ENCODE peak calls at places on chromosomes 12 and 14, in nine cellular contexts. One of them, this sample, is unnamed.

GRCh38 chr14:77026166-77026929 is 2.2 kb downstream of the IRF2BPL start:
- DNase-seq in nephron progenitor cell: no peak
- DNase-seq in osteocyte: no peak
- DNase-seq in NCI-H1105: peak
- DNase-seq in stimulated activated CD8-positive, alpha-beta memory T cell treated with anti-CD3 and anti-CD28 coated beads, Interleukin-15, amount 100 ng/mL, for 24 hours: no peak
- DNase-seq in T-cell: no peak
- DNase-seq in stimulated activated CD4-positive, alpha-beta T cell treated with anti-CD3 and anti-CD28 coated beads, TNF-alpha, amount 100 ng/mL, for 4 hours: no peak
- DNase-seq in T-helper 2 cell: no peak
- DNase-seq in AG09309: no peak
- DNase-seq in this sample: no peak

GRCh38 chr12:69821441-69822204 is 3.4 kb upstream of the MYRFL start:
- DNase-seq in nephron progenitor cell: no peak
- DNase-seq in osteocyte: no peak
- DNase-seq in NCI-H1105: peak
- DNase-seq in stimulated activated CD8-positive, alpha-beta memory T cell treated with anti-CD3 and anti-CD28 coated beads, Interleukin-15, amount 100 ng/mL, for 24 hours: no peak
- DNase-seq in T-cell: no peak
- DNase-seq in stimulated activated CD4-positive, alpha-beta T cell treated with anti-CD3 and anti-CD28 coated beads, TNF-alpha, amount 100 ng/mL, for 4 hours: no peak
- DNase-seq in T-helper 2 cell: no peak
- DNase-seq in AG09309: peak
- DNase-seq in this sample: no peak

GRCh38 chr12:111084605-111085004 is 164.2 kb upstream of the MYL2 start:
- DNase-seq in nephron progenitor cell: no peak
- DNase-seq in osteocyte: no peak
- DNase-seq in NCI-H1105: no peak
- DNase-seq in stimulated activated CD8-positive, alpha-beta memory T cell treated with anti-CD3 and anti-CD28 coated beads, Interleukin-15, amount 100 ng/mL, for 24 hours: no peak
- DNase-seq in T-cell: no peak
- DNase-seq in stimulated activated CD4-positive, alpha-beta T cell treated with anti-CD3 and anti-CD28 coated beads, TNF-alpha, amount 100 ng/mL, for 4 hours: no peak
- DNase-seq in T-helper 2 cell: no peak
- DNase-seq in AG09309: no peak
- DNase-seq in this sample: no peak

GRCh38 chr12:49296836-49297694 is 2.1 kb downstream of the PRPH start:
- DNase-seq in nephron progenitor cell: peak
- DNase-seq in osteocyte: no peak
- DNase-seq in NCI-H1105: peak
- DNase-seq in stimulated activated CD8-positive, alpha-beta memory T cell treated with anti-CD3 and anti-CD28 coated beads, Interleukin-15, amount 100 ng/mL, for 24 hours: no peak
- DNase-seq in T-cell: peak
- DNase-seq in stimulated activated CD4-positive, alpha-beta T cell treated with anti-CD3 and anti-CD28 coated beads, TNF-alpha, amount 100 ng/mL, for 4 hours: no peak
- DNase-seq in T-helper 2 cell: no peak
- DNase-seq in AG09309: no peak
- DNase-seq in this sample: no peak

GRCh38 chr14:71183856-71184255 is 276.6 kb downstream of the PCNX1 start:
- DNase-seq in nephron progenitor cell: no peak
- DNase-seq in osteocyte: no peak
- DNase-seq in NCI-H1105: peak
- DNase-seq in stimulated activated CD8-positive, alpha-beta memory T cell treated with anti-CD3 and anti-CD28 coated beads, Interleukin-15, amount 100 ng/mL, for 24 hours: no peak
- DNase-seq in T-cell: no peak
- DNase-seq in stimulated activated CD4-positive, alpha-beta T cell treated with anti-CD3 and anti-CD28 coated beads, TNF-alpha, amount 100 ng/mL, for 4 hours: no peak
- DNase-seq in T-helper 2 cell: no peak
- DNase-seq in AG09309: no peak
- DNase-seq in this sample: no peak

GRCh38 chr14:71563754-71564153 is 368.5 kb upstream of the RGS6 start:
- DNase-seq in nephron progenitor cell: no peak
- DNase-seq in osteocyte: no peak
- DNase-seq in NCI-H1105: no peak
- DNase-seq in stimulated activated CD8-positive, alpha-beta memory T cell treated with anti-CD3 and anti-CD28 coated beads, Interleukin-15, amount 100 ng/mL, for 24 hours: no peak
- DNase-seq in T-cell: no peak
- DNase-seq in stimulated activated CD4-positive, alpha-beta T cell treated with anti-CD3 and anti-CD28 coated beads, TNF-alpha, amount 100 ng/mL, for 4 hours: no peak
- DNase-seq in T-helper 2 cell: no peak
- DNase-seq in AG09309: no peak
- DNase-seq in this sample: no peak

GRCh38 chr12:112973712-112974305 is 4.5 kb upstream of the OAS2 start:
- DNase-seq in nephron progenitor cell: no peak
- DNase-seq in osteocyte: no peak
- DNase-seq in NCI-H1105: no peak
- DNase-seq in stimulated activated CD8-positive, alpha-beta memory T cell treated with anti-CD3 and anti-CD28 coated beads, Interleukin-15, amount 100 ng/mL, for 24 hours: no peak
- DNase-seq in T-cell: no peak
- DNase-seq in stimulated activated CD4-positive, alpha-beta T cell treated with anti-CD3 and anti-CD28 coated beads, TNF-alpha, amount 100 ng/mL, for 4 hours: no peak
- DNase-seq in T-helper 2 cell: no peak
- DNase-seq in AG09309: no peak
- DNase-seq in this sample: no peak

GRCh38 chr14:101980700-101981099 is 16.3 kb downstream of the DYNC1H1 start:
- DNase-seq in nephron progenitor cell: no peak
- DNase-seq in osteocyte: no peak
- DNase-seq in NCI-H1105: no peak
- DNase-seq in stimulated activated CD8-positive, alpha-beta memory T cell treated with anti-CD3 and anti-CD28 coated beads, Interleukin-15, amount 100 ng/mL, for 24 hours: no peak
- DNase-seq in T-cell: no peak
- DNase-seq in stimulated activated CD4-positive, alpha-beta T cell treated with anti-CD3 and anti-CD28 coated beads, TNF-alpha, amount 100 ng/mL, for 4 hours: no peak
- DNase-seq in T-helper 2 cell: no peak
- DNase-seq in AG09309: peak
- DNase-seq in this sample: no peak

GRCh38 chr12:2396448-2396871 is 343.7 kb downstream of the CACNA1C start:
- DNase-seq in nephron progenitor cell: no peak
- DNase-seq in osteocyte: no peak
- DNase-seq in NCI-H1105: no peak
- DNase-seq in stimulated activated CD8-positive, alpha-beta memory T cell treated with anti-CD3 and anti-CD28 coated beads, Interleukin-15, amount 100 ng/mL, for 24 hours: no peak
- DNase-seq in T-cell: no peak
- DNase-seq in stimulated activated CD4-positive, alpha-beta T cell treated with anti-CD3 and anti-CD28 coated beads, TNF-alpha, amount 100 ng/mL, for 4 hours: no peak
- DNase-seq in T-helper 2 cell: no peak
- DNase-seq in AG09309: no peak
- DNase-seq in this sample: no peak

GRCh38 chr12:74365178-74365964 is 172.3 kb upstream of the ATXN7L3B start:
- DNase-seq in nephron progenitor cell: peak
- DNase-seq in osteocyte: no peak
- DNase-seq in NCI-H1105: peak
- DNase-seq in stimulated activated CD8-positive, alpha-beta memory T cell treated with anti-CD3 and anti-CD28 coated beads, Interleukin-15, amount 100 ng/mL, for 24 hours: no peak
- DNase-seq in T-cell: no peak
- DNase-seq in stimulated activated CD4-positive, alpha-beta T cell treated with anti-CD3 and anti-CD28 coated beads, TNF-alpha, amount 100 ng/mL, for 4 hours: no peak
- DNase-seq in T-helper 2 cell: no peak
- DNase-seq in AG09309: no peak
- DNase-seq in this sample: no peak

GRCh38 chr12:114902665-114903393 is 218.9 kb upstream of the TBX3 start:
- DNase-seq in nephron progenitor cell: no peak
- DNase-seq in osteocyte: no peak
- DNase-seq in NCI-H1105: peak
- DNase-seq in stimulated activated CD8-positive, alpha-beta memory T cell treated with anti-CD3 and anti-CD28 coated beads, Interleukin-15, amount 100 ng/mL, for 24 hours: no peak
- DNase-seq in T-cell: no peak
- DNase-seq in stimulated activated CD4-positive, alpha-beta T cell treated with anti-CD3 and anti-CD28 coated beads, TNF-alpha, amount 100 ng/mL, for 4 hours: no peak
- DNase-seq in T-helper 2 cell: no peak
- DNase-seq in AG09309: peak
- DNase-seq in this sample: no peak

GRCh38 chr14:103139371-103140016 is 16.2 kb downstream of the TNFAIP2 start:
- DNase-seq in nephron progenitor cell: no peak
- DNase-seq in osteocyte: no peak
- DNase-seq in NCI-H1105: no peak
- DNase-seq in stimulated activated CD8-positive, alpha-beta memory T cell treated with anti-CD3 and anti-CD28 coated beads, Interleukin-15, amount 100 ng/mL, for 24 hours: no peak
- DNase-seq in T-cell: no peak
- DNase-seq in stimulated activated CD4-positive, alpha-beta T cell treated with anti-CD3 and anti-CD28 coated beads, TNF-alpha, amount 100 ng/mL, for 4 hours: no peak
- DNase-seq in T-helper 2 cell: no peak
- DNase-seq in AG09309: no peak
- DNase-seq in this sample: no peak

GRCh38 chr14:24428628-24429394 is 657 bp downstream of the CBLN3 start:
- DNase-seq in nephron progenitor cell: no peak
- DNase-seq in osteocyte: no peak
- DNase-seq in NCI-H1105: no peak
- DNase-seq in stimulated activated CD8-positive, alpha-beta memory T cell treated with anti-CD3 and anti-CD28 coated beads, Interleukin-15, amount 100 ng/mL, for 24 hours: no peak
- DNase-seq in T-cell: no peak
- DNase-seq in stimulated activated CD4-positive, alpha-beta T cell treated with anti-CD3 and anti-CD28 coated beads, TNF-alpha, amount 100 ng/mL, for 4 hours: no peak
- DNase-seq in T-helper 2 cell: no peak
- DNase-seq in AG09309: no peak
- DNase-seq in this sample: peak

GRCh38 chr12:49832836-49833421 is 4.7 kb upstream of the NCKAP5L start:
- DNase-seq in nephron progenitor cell: no peak
- DNase-seq in osteocyte: no peak
- DNase-seq in NCI-H1105: no peak
- DNase-seq in stimulated activated CD8-positive, alpha-beta memory T cell treated with anti-CD3 and anti-CD28 coated beads, Interleukin-15, amount 100 ng/mL, for 24 hours: no peak
- DNase-seq in T-cell: no peak
- DNase-seq in stimulated activated CD4-positive, alpha-beta T cell treated with anti-CD3 and anti-CD28 coated beads, TNF-alpha, amount 100 ng/mL, for 4 hours: no peak
- DNase-seq in T-helper 2 cell: no peak
- DNase-seq in AG09309: peak
- DNase-seq in this sample: no peak

GRCh38 chr14:52033131-52033642 is 35.7 kb downstream of the NID2 start:
- DNase-seq in nephron progenitor cell: no peak
- DNase-seq in osteocyte: no peak
- DNase-seq in NCI-H1105: no peak
- DNase-seq in stimulated activated CD8-positive, alpha-beta memory T cell treated with anti-CD3 and anti-CD28 coated beads, Interleukin-15, amount 100 ng/mL, for 24 hours: no peak
- DNase-seq in T-cell: no peak
- DNase-seq in stimulated activated CD4-positive, alpha-beta T cell treated with anti-CD3 and anti-CD28 coated beads, TNF-alpha, amount 100 ng/mL, for 4 hours: no peak
- DNase-seq in T-helper 2 cell: no peak
- DNase-seq in AG09309: no peak
- DNase-seq in this sample: no peak

GRCh38 chr14:99529899-99530298 is 48.7 kb downstream of the CCNK start:
- DNase-seq in nephron progenitor cell: no peak
- DNase-seq in osteocyte: no peak
- DNase-seq in NCI-H1105: no peak
- DNase-seq in stimulated activated CD8-positive, alpha-beta memory T cell treated with anti-CD3 and anti-CD28 coated beads, Interleukin-15, amount 100 ng/mL, for 24 hours: no peak
- DNase-seq in T-cell: no peak
- DNase-seq in stimulated activated CD4-positive, alpha-beta T cell treated with anti-CD3 and anti-CD28 coated beads, TNF-alpha, amount 100 ng/mL, for 4 hours: no peak
- DNase-seq in T-helper 2 cell: no peak
- DNase-seq in AG09309: no peak
- DNase-seq in this sample: no peak

GRCh38 chr12:58529897-58530296 is 390.4 kb downstream of the LRIG3 start:
- DNase-seq in nephron progenitor cell: no peak
- DNase-seq in osteocyte: no peak
- DNase-seq in NCI-H1105: no peak
- DNase-seq in stimulated activated CD8-positive, alpha-beta memory T cell treated with anti-CD3 and anti-CD28 coated beads, Interleukin-15, amount 100 ng/mL, for 24 hours: no peak
- DNase-seq in T-cell: no peak
- DNase-seq in stimulated activated CD4-positive, alpha-beta T cell treated with anti-CD3 and anti-CD28 coated beads, TNF-alpha, amount 100 ng/mL, for 4 hours: no peak
- DNase-seq in T-helper 2 cell: no peak
- DNase-seq in AG09309: peak
- DNase-seq in this sample: no peak

GRCh38 chr14:89564291-89564957 is 147.4 kb upstream of the FOXN3 start:
- DNase-seq in nephron progenitor cell: no peak
- DNase-seq in osteocyte: no peak
- DNase-seq in NCI-H1105: no peak
- DNase-seq in stimulated activated CD8-positive, alpha-beta memory T cell treated with anti-CD3 and anti-CD28 coated beads, Interleukin-15, amount 100 ng/mL, for 24 hours: no peak
- DNase-seq in T-cell: no peak
- DNase-seq in stimulated activated CD4-positive, alpha-beta T cell treated with anti-CD3 and anti-CD28 coated beads, TNF-alpha, amount 100 ng/mL, for 4 hours: no peak
- DNase-seq in T-helper 2 cell: no peak
- DNase-seq in AG09309: peak
- DNase-seq in this sample: no peak

GRCh38 chr14:93977171-93977570 is 801 bp upstream of the ASB2 start:
- DNase-seq in nephron progenitor cell: no peak
- DNase-seq in osteocyte: no peak
- DNase-seq in NCI-H1105: no peak
- DNase-seq in stimulated activated CD8-positive, alpha-beta memory T cell treated with anti-CD3 and anti-CD28 coated beads, Interleukin-15, amount 100 ng/mL, for 24 hours: no peak
- DNase-seq in T-cell: no peak
- DNase-seq in stimulated activated CD4-positive, alpha-beta T cell treated with anti-CD3 and anti-CD28 coated beads, TNF-alpha, amount 100 ng/mL, for 4 hours: no peak
- DNase-seq in T-helper 2 cell: no peak
- DNase-seq in AG09309: no peak
- DNase-seq in this sample: no peak

GRCh38 chr12:34396006-34396860 is 373.9 kb downstream of the ALG10 start:
- DNase-seq in nephron progenitor cell: no peak
- DNase-seq in osteocyte: peak
- DNase-seq in NCI-H1105: no peak
- DNase-seq in stimulated activated CD8-positive, alpha-beta memory T cell treated with anti-CD3 and anti-CD28 coated beads, Interleukin-15, amount 100 ng/mL, for 24 hours: no peak
- DNase-seq in T-cell: no peak
- DNase-seq in stimulated activated CD4-positive, alpha-beta T cell treated with anti-CD3 and anti-CD28 coated beads, TNF-alpha, amount 100 ng/mL, for 4 hours: no peak
- DNase-seq in T-helper 2 cell: peak
- DNase-seq in AG09309: no peak
- DNase-seq in this sample: peak

GRCh38 chr12:108839011-108839889 is 18.1 kb downstream of the SSH1 start:
- DNase-seq in nephron progenitor cell: no peak
- DNase-seq in osteocyte: peak
- DNase-seq in NCI-H1105: no peak
- DNase-seq in stimulated activated CD8-positive, alpha-beta memory T cell treated with anti-CD3 and anti-CD28 coated beads, Interleukin-15, amount 100 ng/mL, for 24 hours: no peak
- DNase-seq in T-cell: no peak
- DNase-seq in stimulated activated CD4-positive, alpha-beta T cell treated with anti-CD3 and anti-CD28 coated beads, TNF-alpha, amount 100 ng/mL, for 4 hours: no peak
- DNase-seq in T-helper 2 cell: no peak
- DNase-seq in AG09309: peak
- DNase-seq in this sample: no peak

GRCh38 chr14:51859136-51859535 is 1.3 kb upstream of the GNG2 start:
- DNase-seq in nephron progenitor cell: no peak
- DNase-seq in osteocyte: no peak
- DNase-seq in NCI-H1105: no peak
- DNase-seq in stimulated activated CD8-positive, alpha-beta memory T cell treated with anti-CD3 and anti-CD28 coated beads, Interleukin-15, amount 100 ng/mL, for 24 hours: no peak
- DNase-seq in T-cell: no peak
- DNase-seq in stimulated activated CD4-positive, alpha-beta T cell treated with anti-CD3 and anti-CD28 coated beads, TNF-alpha, amount 100 ng/mL, for 4 hours: no peak
- DNase-seq in T-helper 2 cell: no peak
- DNase-seq in AG09309: no peak
- DNase-seq in this sample: no peak

GRCh38 chr12:101570022-101570421 is 24.7 kb upstream of the MYBPC1 start:
- DNase-seq in nephron progenitor cell: no peak
- DNase-seq in osteocyte: no peak
- DNase-seq in NCI-H1105: peak
- DNase-seq in stimulated activated CD8-positive, alpha-beta memory T cell treated with anti-CD3 and anti-CD28 coated beads, Interleukin-15, amount 100 ng/mL, for 24 hours: no peak
- DNase-seq in T-cell: no peak
- DNase-seq in stimulated activated CD4-positive, alpha-beta T cell treated with anti-CD3 and anti-CD28 coated beads, TNF-alpha, amount 100 ng/mL, for 4 hours: no peak
- DNase-seq in T-helper 2 cell: no peak
- DNase-seq in AG09309: peak
- DNase-seq in this sample: no peak

GRCh38 chr14:19911114-19911513 is 9.3 kb upstream of the OR4K5 start:
- DNase-seq in nephron progenitor cell: no peak
- DNase-seq in osteocyte: no peak
- DNase-seq in NCI-H1105: no peak
- DNase-seq in stimulated activated CD8-positive, alpha-beta memory T cell treated with anti-CD3 and anti-CD28 coated beads, Interleukin-15, amount 100 ng/mL, for 24 hours: no peak
- DNase-seq in T-cell: no peak
- DNase-seq in stimulated activated CD4-positive, alpha-beta T cell treated with anti-CD3 and anti-CD28 coated beads, TNF-alpha, amount 100 ng/mL, for 4 hours: no peak
- DNase-seq in T-helper 2 cell: no peak
- DNase-seq in AG09309: no peak
- DNase-seq in this sample: no peak